ENCODE peak calls at places on chromosomes 12 and 14, in five cellular contexts. One of them, this sample, is unnamed.

GRCh38 chr14:42335918-42336317 is 729.2 kb downstream of the LRFN5 start:
- DNase-seq in transverse colon: no peak
- DNase-seq in CD8-positive, alpha-beta T cell: no peak
- DNase-seq in prostate gland: no peak
- DNase-seq in thoracic aorta: no peak
- DNase-seq in this sample: no peak

GRCh38 chr12:50322196-50322595 is 38.9 kb upstream of the LIMA1 start:
- DNase-seq in CD8-positive, alpha-beta T cell: no peak
- DNase-seq in transverse colon: no peak
- DNase-seq in prostate gland: no peak
- DNase-seq in thoracic aorta: no peak
- DNase-seq in this sample: no peak

GRCh38 chr12:69544087-69544486 is 41.2 kb upstream of the CCT2 start:
- DNase-seq in prostate gland: no peak
- DNase-seq in CD8-positive, alpha-beta T cell: no peak
- DNase-seq in transverse colon: no peak
- DNase-seq in thoracic aorta: no peak
- DNase-seq in this sample: no peak

GRCh38 chr14:43155258-43155657 is 1351.8 kb downstream of the FSCB start:
- DNase-seq in prostate gland: no peak
- DNase-seq in thoracic aorta: no peak
- DNase-seq in CD8-positive, alpha-beta T cell: no peak
- DNase-seq in transverse colon: no peak
- DNase-seq in this sample: no peak

GRCh38 chr12:72365151-72365550 is 93.0 kb downstream of the TRHDE start:
- DNase-seq in prostate gland: no peak
- DNase-seq in thoracic aorta: no peak
- DNase-seq in CD8-positive, alpha-beta T cell: no peak
- DNase-seq in transverse colon: no peak
- DNase-seq in this sample: no peak

GRCh38 chr14:102088012-102088792 is 1.4 kb upstream of the HSP90AA1 start:
- DNase-seq in CD8-positive, alpha-beta T cell: peak
- DNase-seq in transverse colon: peak
- DNase-seq in prostate gland: peak
- DNase-seq in thoracic aorta: no peak
- DNase-seq in this sample: no peak

GRCh38 chr12:79634957-79635471 is 55.8 kb downstream of the PAWR start:
- DNase-seq in thoracic aorta: no peak
- DNase-seq in prostate gland: no peak
- DNase-seq in transverse colon: no peak
- DNase-seq in CD8-positive, alpha-beta T cell: no peak
- DNase-seq in this sample: no peak

GRCh38 chr14:102295301-102295700 is 9.7 kb downstream of the MOK start:
- DNase-seq in CD8-positive, alpha-beta T cell: no peak
- DNase-seq in transverse colon: no peak
- DNase-seq in thoracic aorta: no peak
- DNase-seq in prostate gland: no peak
- DNase-seq in this sample: no peak

GRCh38 chr12:57370696-57371095 is 60.1 kb downstream of the R3HDM2 start:
- DNase-seq in prostate gland: no peak
- DNase-seq in thoracic aorta: no peak
- DNase-seq in transverse colon: no peak
- DNase-seq in CD8-positive, alpha-beta T cell: no peak
- DNase-seq in this sample: no peak

GRCh38 chr14:102731871-102732800 is 45.1 kb upstream of the TRAF3 start:
- DNase-seq in prostate gland: no peak
- DNase-seq in CD8-positive, alpha-beta T cell: no peak
- DNase-seq in thoracic aorta: no peak
- DNase-seq in transverse colon: no peak
- DNase-seq in this sample: no peak

GRCh38 chr12:15274561-15274967 is 47.7 kb upstream of the PTPRO start:
- DNase-seq in transverse colon: peak
- DNase-seq in CD8-positive, alpha-beta T cell: no peak
- DNase-seq in prostate gland: peak
- DNase-seq in thoracic aorta: peak
- DNase-seq in this sample: no peak

GRCh38 chr12:15276088-15276698 is 46.1 kb upstream of the PTPRO start:
- DNase-seq in prostate gland: peak
- DNase-seq in transverse colon: no peak
- DNase-seq in CD8-positive, alpha-beta T cell: no peak
- DNase-seq in thoracic aorta: no peak
- DNase-seq in this sample: peak

GRCh38 chr12:15273896-15274295 is 48.4 kb upstream of the PTPRO start:
- DNase-seq in transverse colon: no peak
- DNase-seq in prostate gland: no peak
- DNase-seq in thoracic aorta: no peak
- DNase-seq in CD8-positive, alpha-beta T cell: no peak
- DNase-seq in this sample: no peak

GRCh38 chr12:15280930-15281329 is 41.4 kb upstream of the PTPRO start:
- DNase-seq in transverse colon: no peak
- DNase-seq in thoracic aorta: no peak
- DNase-seq in prostate gland: no peak
- DNase-seq in CD8-positive, alpha-beta T cell: no peak
- DNase-seq in this sample: no peak

GRCh38 chr12:15278816-15279658 is 43.3 kb upstream of the PTPRO start:
- DNase-seq in prostate gland: peak
- DNase-seq in thoracic aorta: peak
- DNase-seq in transverse colon: peak
- DNase-seq in CD8-positive, alpha-beta T cell: no peak
- DNase-seq in this sample: no peak
- TF ChIP-seq CTCF in prostate gland: no peak
- TF ChIP-seq CTCF in thoracic aorta: peak
- TF ChIP-seq CTCF in transverse colon: no peak
- TF ChIP-seq CTCF in CD8-positive, alpha-beta T cell: no peak
- TF ChIP-seq CTCF in this sample: no peak

GRCh38 chr14:35353409-35354172 is 51.0 kb downstream of the NFKBIA start:
- DNase-seq in transverse colon: no peak
- DNase-seq in thoracic aorta: no peak
- DNase-seq in prostate gland: peak
- DNase-seq in CD8-positive, alpha-beta T cell: no peak
- DNase-seq in this sample: no peak
- TF ChIP-seq CTCF in transverse colon: no peak
- TF ChIP-seq CTCF in thoracic aorta: no peak
- TF ChIP-seq CTCF in prostate gland: no peak
- TF ChIP-seq CTCF in CD8-positive, alpha-beta T cell: no peak
- TF ChIP-seq CTCF in this sample: no peak

GRCh38 chr12:48996794-48997718 is 2.1 kb downstream of the DDN start:
- DNase-seq in prostate gland: peak
- DNase-seq in thoracic aorta: no peak
- DNase-seq in transverse colon: peak
- DNase-seq in CD8-positive, alpha-beta T cell: peak
- DNase-seq in this sample: no peak

GRCh38 chr12:49000346-49000745 is 1.2 kb upstream of the DDN start:
- DNase-seq in prostate gland: no peak
- DNase-seq in thoracic aorta: no peak
- DNase-seq in transverse colon: no peak
- DNase-seq in CD8-positive, alpha-beta T cell: no peak
- DNase-seq in this sample: no peak

GRCh38 chr12:48997719-48998496 is 1.3 kb downstream of the DDN start:
- DNase-seq in CD8-positive, alpha-beta T cell: no peak
- DNase-seq in prostate gland: no peak
- DNase-seq in thoracic aorta: no peak
- DNase-seq in transverse colon: peak
- DNase-seq in this sample: peak

GRCh38 chr12:48998497-48999353 is 450 bp downstream of the DDN start:
- DNase-seq in thoracic aorta: no peak
- DNase-seq in transverse colon: peak
- DNase-seq in CD8-positive, alpha-beta T cell: no peak
- DNase-seq in prostate gland: no peak
- DNase-seq in this sample: no peak

GRCh38 chr12:48999371-49000131 is at the start of gene DDN:
- DNase-seq in CD8-positive, alpha-beta T cell: peak
- DNase-seq in thoracic aorta: no peak
- DNase-seq in prostate gland: no peak
- DNase-seq in transverse colon: no peak
- DNase-seq in this sample: no peak
- TF ChIP-seq CTCF in CD8-positive, alpha-beta T cell: no peak
- TF ChIP-seq CTCF in thoracic aorta: no peak
- TF ChIP-seq CTCF in prostate gland: no peak
- TF ChIP-seq CTCF in transverse colon: no peak
- TF ChIP-seq CTCF in this sample: no peak

DNA sequence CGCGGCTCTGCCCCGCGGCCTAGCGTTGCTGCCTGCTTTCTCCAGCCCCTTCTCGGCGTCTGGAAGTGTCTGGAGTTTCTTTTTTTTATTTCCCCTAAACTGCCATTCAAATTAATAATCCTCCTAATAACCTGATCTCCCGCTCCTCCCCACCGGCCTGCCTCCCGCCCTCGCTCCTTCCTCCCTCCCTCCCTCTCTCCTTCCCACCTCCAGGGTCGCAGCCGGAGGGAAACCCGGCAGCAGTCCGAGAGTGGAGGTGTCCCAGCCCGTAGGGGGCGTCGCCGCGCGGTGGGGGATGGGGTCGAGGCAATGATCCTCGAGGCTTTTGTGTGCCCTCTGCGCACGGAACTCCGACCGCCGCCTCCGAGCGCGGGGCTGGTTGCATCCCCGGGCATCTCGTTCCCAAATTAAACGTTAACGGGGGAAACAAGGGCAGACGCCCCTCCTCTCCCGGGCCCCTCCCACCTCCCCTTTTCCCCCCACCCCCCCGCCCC is 1.1 kb upstream of the SOCS2 start:
- DNase-seq in prostate gland: peak
- DNase-seq in CD8-positive, alpha-beta T cell: peak
- DNase-seq in transverse colon: peak
- DNase-seq in thoracic aorta: peak
- DNase-seq in this sample: no peak
- TF ChIP-seq CTCF in prostate gland: peak
- TF ChIP-seq CTCF in CD8-positive, alpha-beta T cell: no peak
- TF ChIP-seq CTCF in transverse colon: no peak
- TF ChIP-seq CTCF in thoracic aorta: no peak
- TF ChIP-seq CTCF in this sample: peak

DNA sequence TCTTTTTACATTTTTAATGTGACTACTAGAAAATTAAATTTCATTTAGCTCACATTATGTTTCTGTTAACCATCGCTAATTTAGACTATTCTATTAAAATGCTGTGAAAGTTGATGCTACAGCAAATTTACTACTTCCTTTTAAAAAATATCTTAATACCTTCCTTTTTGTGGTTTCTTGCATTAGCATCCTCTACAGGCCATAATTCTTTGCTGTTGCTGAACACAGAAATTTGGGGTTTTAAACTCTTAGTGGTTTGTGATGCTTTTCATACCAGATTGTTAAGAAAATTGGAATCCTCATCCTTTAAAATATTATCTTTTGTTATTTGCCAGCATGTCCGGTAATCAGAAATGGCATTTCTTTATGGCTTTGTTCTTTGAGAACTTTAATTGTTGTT is 18.1 kb downstream of the WNK1 start:
- DNase-seq in CD8-positive, alpha-beta T cell: no peak
- DNase-seq in thoracic aorta: no peak
- DNase-seq in transverse colon: no peak
- DNase-seq in prostate gland: no peak
- DNase-seq in this sample: no peak
- TF ChIP-seq CTCF in CD8-positive, alpha-beta T cell: peak
- TF ChIP-seq CTCF in thoracic aorta: no peak
- TF ChIP-seq CTCF in transverse colon: no peak
- TF ChIP-seq CTCF in prostate gland: no peak
- TF ChIP-seq CTCF in this sample: no peak

GRCh38 chr12:89382366-89382765 is 30.1 kb upstream of the DUSP6 start:
- DNase-seq in prostate gland: no peak
- DNase-seq in thoracic aorta: no peak
- DNase-seq in transverse colon: no peak
- DNase-seq in CD8-positive, alpha-beta T cell: no peak
- DNase-seq in this sample: no peak

GRCh38 chr12:89383235-89384049 is 31.1 kb upstream of the DUSP6 start:
- DNase-seq in prostate gland: no peak
- DNase-seq in CD8-positive, alpha-beta T cell: no peak
- DNase-seq in transverse colon: peak
- DNase-seq in thoracic aorta: no peak
- DNase-seq in this sample: no peak

GRCh38 chr12:89376844-89377243 is 24.5 kb upstream of the DUSP6 start:
- DNase-seq in CD8-positive, alpha-beta T cell: no peak
- DNase-seq in transverse colon: no peak
- DNase-seq in prostate gland: no peak
- DNase-seq in thoracic aorta: no peak
- DNase-seq in this sample: no peak

GRCh38 chr12:89379100-89379838 is 27.0 kb upstream of the DUSP6 start:
- DNase-seq in transverse colon: no peak
- DNase-seq in prostate gland: no peak
- DNase-seq in CD8-positive, alpha-beta T cell: no peak
- DNase-seq in thoracic aorta: no peak
- DNase-seq in this sample: no peak

DNA sequence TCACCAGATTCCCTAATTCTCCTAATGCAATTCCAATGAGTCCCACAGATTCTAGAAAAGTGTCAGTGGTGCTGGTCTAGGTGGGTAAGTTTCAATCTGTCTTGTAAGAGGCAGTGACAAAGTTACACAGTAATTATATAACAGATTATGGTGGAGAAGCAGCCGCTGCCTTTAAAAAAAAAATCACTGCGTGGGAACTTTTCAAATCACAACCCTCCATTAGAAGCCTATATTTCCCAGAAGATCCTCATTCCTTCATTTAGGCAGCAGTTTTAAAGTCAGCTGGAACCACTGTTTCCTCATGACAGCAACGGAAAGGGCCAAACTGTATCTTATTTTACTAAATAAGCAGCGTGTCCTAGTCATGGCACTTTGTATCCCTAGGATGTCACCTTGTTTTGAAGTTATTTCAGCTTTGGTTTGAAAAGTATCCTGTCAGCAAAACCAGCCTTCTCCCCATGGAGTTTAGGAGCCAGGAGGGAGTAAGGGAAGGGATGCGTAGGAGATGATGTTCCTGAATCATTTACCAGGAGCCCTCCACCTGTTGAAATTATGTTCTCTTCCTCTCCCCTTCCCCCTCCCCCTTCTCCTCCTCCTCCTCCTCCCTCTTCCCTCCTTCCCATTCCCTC is 27.7 kb upstream of the DUSP6 start:
- DNase-seq in prostate gland: no peak
- DNase-seq in thoracic aorta: no peak
- DNase-seq in transverse colon: no peak
- DNase-seq in CD8-positive, alpha-beta T cell: no peak
- DNase-seq in this sample: no peak
- TF ChIP-seq CTCF in prostate gland: no peak
- TF ChIP-seq CTCF in thoracic aorta: no peak
- TF ChIP-seq CTCF in transverse colon: no peak
- TF ChIP-seq CTCF in CD8-positive, alpha-beta T cell: no peak
- TF ChIP-seq CTCF in this sample: no peak

GRCh38 chr14:72416892-72417291 is 477.0 kb downstream of the DPF3 start:
- DNase-seq in transverse colon: peak
- DNase-seq in prostate gland: no peak
- DNase-seq in thoracic aorta: no peak
- DNase-seq in CD8-positive, alpha-beta T cell: no peak
- DNase-seq in this sample: no peak
- TF ChIP-seq CTCF in transverse colon: no peak
- TF ChIP-seq CTCF in prostate gland: no peak
- TF ChIP-seq CTCF in thoracic aorta: no peak
- TF ChIP-seq CTCF in CD8-positive, alpha-beta T cell: no peak
- TF ChIP-seq CTCF in this sample: no peak